ENCODE peak calls at places on chromosomes 1 and 21, in seven cellular contexts. O, V, U, B, S, W and K are unnamed samples.

GRCh38 chr1:212901290-212901689 is 43.2 kb downstream of the FLVCR1 start:
- DNase-seq in O (no peak), V (no peak), U (no peak), B (no peak), S (no peak), W (no peak), K (no peak)

GRCh38 chr1:3477241-3478109 is 23.0 kb downstream of the ARHGEF16 start:
- DNase-seq in O (no peak), V (no peak), U (no peak), B (no peak), S (no peak), W (no peak), K (no peak)

GRCh38 chr1:46278807-46279206 is 24.6 kb downstream of the LRRC41 start:
- DNase-seq in O (no peak), V (peak), U (peak), B (no peak), S (no peak), W (peak), K (no peak)

GRCh38 chr21:33212159-33212851 is 17.4 kb upstream of the IFNAR2 start:
- DNase-seq in O (no peak), V (peak), U (peak), B (no peak), S (peak), W (no peak), K (peak)

GRCh38 chr21:36859744-36860501 is 106.5 kb downstream of the HLCS start:
- DNase-seq in O (peak), V (peak), U (peak), B (peak), S (no peak), W (no peak), K (peak)

GRCh38 chr1:172781513-172782140 is 122.7 kb downstream of the FASLG start:
- DNase-seq in O (no peak), V (no peak), U (peak), B (no peak), S (no peak), W (no peak), K (no peak)

GRCh38 chr21:43188712-43189151 is 19.9 kb downstream of the CRYAA start:
- DNase-seq in O (no peak), V (no peak), U (no peak), B (no peak), S (no peak), W (peak), K (no peak)

GRCh38 chr1:70509996-70510876 is 99.2 kb downstream of the CTH start:
- DNase-seq in O (no peak), V (peak), U (peak), B (no peak), S (peak), W (peak), K (peak)